ENCODE peak calls at places on chromosomes 5 and 9, in six cellular contexts. One of them, this sample, is unnamed.

GRCh38 chr5:125065736-125066135 is 319.3 kb upstream of the ZNF608 start:
- DNase-seq in MM.1S: no peak
- DNase-seq in mesenchymal stem cell: no peak
- DNase-seq in IMR-90: no peak
- DNase-seq in A549: no peak
- DNase-seq in neuronal stem cell: no peak
- DNase-seq in this sample: no peak

GRCh38 chr5:119070578-119070827 is 384 bp upstream of the DMXL1 start:
- DNase-seq in MM.1S: no peak
- DNase-seq in mesenchymal stem cell: no peak
- DNase-seq in IMR-90: no peak
- DNase-seq in A549: no peak
- DNase-seq in neuronal stem cell: no peak
- DNase-seq in this sample: no peak

GRCh38 chr9:28598396-28598795 is 1025.1 kb upstream of the C9orf72 start:
- DNase-seq in MM.1S: no peak
- DNase-seq in mesenchymal stem cell: no peak
- DNase-seq in IMR-90: no peak
- DNase-seq in A549: no peak
- DNase-seq in neuronal stem cell: no peak
- DNase-seq in this sample: no peak

GRCh38 chr9:128684065-128684324 is 5.0 kb upstream of the SET start:
- DNase-seq in MM.1S: no peak
- DNase-seq in mesenchymal stem cell: no peak
- DNase-seq in IMR-90: no peak
- DNase-seq in A549: no peak
- DNase-seq in neuronal stem cell: peak; percentile 29
- DNase-seq in this sample: no peak

GRCh38 chr5:104763163-104763562 is 1200.6 kb upstream of the NUDT12 start:
- DNase-seq in MM.1S: no peak
- DNase-seq in mesenchymal stem cell: no peak
- DNase-seq in IMR-90: no peak
- DNase-seq in A549: no peak
- DNase-seq in neuronal stem cell: no peak
- DNase-seq in this sample: no peak

GRCh38 chr5:67805666-67806348 is 409.7 kb upstream of the PIK3R1 start:
- DNase-seq in MM.1S: no peak
- DNase-seq in mesenchymal stem cell: no peak
- DNase-seq in IMR-90: no peak
- DNase-seq in A549: no peak
- DNase-seq in neuronal stem cell: peak; percentile 18
- DNase-seq in this sample: no peak

GRCh38 chr9:118896356-118897000 is 472.8 kb downstream of the BRINP1 start:
- DNase-seq in MM.1S: no peak
- DNase-seq in mesenchymal stem cell: no peak
- DNase-seq in IMR-90: no peak
- DNase-seq in A549: no peak
- DNase-seq in neuronal stem cell: no peak
- DNase-seq in this sample: no peak

GRCh38 chr5:131171276-131171815 is 602 bp downstream of the LYRM7 start:
- DNase-seq in MM.1S: peak; percentile 44
- DNase-seq in mesenchymal stem cell: no peak
- DNase-seq in IMR-90: no peak
- DNase-seq in A549: no peak
- DNase-seq in neuronal stem cell: no peak
- DNase-seq in this sample: peak; percentile 80

GRCh38 chr5:73290242-73290641 is 117.2 kb downstream of the TMEM174 start:
- DNase-seq in MM.1S: no peak
- DNase-seq in mesenchymal stem cell: no peak
- DNase-seq in IMR-90: no peak
- DNase-seq in A549: no peak
- DNase-seq in neuronal stem cell: no peak
- DNase-seq in this sample: no peak

GRCh38 chr9:135973276-135974219 is 12.4 kb upstream of the UBAC1 start:
- DNase-seq in MM.1S: no peak
- DNase-seq in mesenchymal stem cell: no peak
- DNase-seq in IMR-90: no peak
- DNase-seq in A549: no peak
- DNase-seq in neuronal stem cell: no peak
- DNase-seq in this sample: no peak

GRCh38 chr5:32760091-32760509 is 49.0 kb downstream of the NPR3 start:
- DNase-seq in MM.1S: peak; percentile 65
- DNase-seq in mesenchymal stem cell: peak; percentile 92
- DNase-seq in IMR-90: peak; percentile 98
- DNase-seq in A549: peak; percentile 92
- DNase-seq in neuronal stem cell: no peak
- DNase-seq in this sample: no peak

GRCh38 chr9:134170525-134171315 is 6.4 kb upstream of the RNU6ATAC start:
- DNase-seq in MM.1S: no peak
- DNase-seq in mesenchymal stem cell: no peak
- DNase-seq in IMR-90: no peak
- DNase-seq in A549: no peak
- DNase-seq in neuronal stem cell: no peak
- DNase-seq in this sample: no peak

GRCh38 chr5:65480306-65480865 is 1.3 kb downstream of the ADAMTS6 start:
- DNase-seq in MM.1S: peak; percentile 41
- DNase-seq in mesenchymal stem cell: peak; percentile 84
- DNase-seq in IMR-90: peak; percentile 93
- DNase-seq in A549: peak; percentile 30
- DNase-seq in neuronal stem cell: no peak
- DNase-seq in this sample: peak; percentile 37

GRCh38 chr9:84867171-84867570 is 197.6 kb downstream of the NTRK2 start:
- DNase-seq in MM.1S: no peak
- DNase-seq in mesenchymal stem cell: no peak
- DNase-seq in IMR-90: no peak
- DNase-seq in A549: no peak
- DNase-seq in neuronal stem cell: no peak
- DNase-seq in this sample: no peak

GRCh38 chr5:175471628-175472027 is 6.7 kb upstream of the SFXN1 start:
- DNase-seq in MM.1S: peak; percentile 30
- DNase-seq in mesenchymal stem cell: no peak
- DNase-seq in IMR-90: no peak
- DNase-seq in A549: no peak
- DNase-seq in neuronal stem cell: no peak
- DNase-seq in this sample: no peak

GRCh38 chr9:27150758-27151431 is 41.9 kb downstream of the TEK start:
- DNase-seq in MM.1S: no peak
- DNase-seq in mesenchymal stem cell: peak; percentile 65
- DNase-seq in IMR-90: peak; percentile 77
- DNase-seq in A549: no peak
- DNase-seq in neuronal stem cell: no peak
- DNase-seq in this sample: no peak

GRCh38 chr5:174547814-174548213 is 176.6 kb upstream of the MSX2 start:
- DNase-seq in MM.1S: no peak
- DNase-seq in mesenchymal stem cell: no peak
- DNase-seq in IMR-90: no peak
- DNase-seq in A549: no peak
- DNase-seq in neuronal stem cell: no peak
- DNase-seq in this sample: no peak

GRCh38 chr9:132236662-132237311 is 74.9 kb downstream of the NTNG2 start:
- DNase-seq in MM.1S: no peak
- DNase-seq in mesenchymal stem cell: no peak
- DNase-seq in IMR-90: no peak
- DNase-seq in A549: no peak
- DNase-seq in neuronal stem cell: no peak
- DNase-seq in this sample: no peak

GRCh38 chr9:69715825-69716224 is 43.7 kb upstream of the APBA1 start:
- DNase-seq in MM.1S: no peak
- DNase-seq in mesenchymal stem cell: no peak
- DNase-seq in IMR-90: no peak
- DNase-seq in A549: no peak
- DNase-seq in neuronal stem cell: no peak
- DNase-seq in this sample: no peak

GRCh38 chr5:157912621-157913325 is 53.8 kb upstream of the CLINT1 start:
- DNase-seq in MM.1S: peak; percentile 77
- DNase-seq in mesenchymal stem cell: no peak
- DNase-seq in IMR-90: no peak
- DNase-seq in A549: no peak
- DNase-seq in neuronal stem cell: no peak
- DNase-seq in this sample: no peak

GRCh38 chr9:96599298-96599697 is 20.3 kb downstream of the CDC14B start:
- DNase-seq in MM.1S: no peak
- DNase-seq in mesenchymal stem cell: no peak
- DNase-seq in IMR-90: peak; percentile 70
- DNase-seq in A549: no peak
- DNase-seq in neuronal stem cell: no peak
- DNase-seq in this sample: no peak

GRCh38 chr5:32989815-32990214 is 278.7 kb downstream of the NPR3 start:
- DNase-seq in MM.1S: no peak
- DNase-seq in mesenchymal stem cell: no peak
- DNase-seq in IMR-90: no peak
- DNase-seq in A549: no peak
- DNase-seq in neuronal stem cell: no peak
- DNase-seq in this sample: no peak

GRCh38 chr9:74497750-74498615 is 848 bp downstream of the RORB start:
- DNase-seq in MM.1S: peak; percentile 37
- DNase-seq in mesenchymal stem cell: peak; percentile 13
- DNase-seq in IMR-90: no peak
- DNase-seq in A549: peak; percentile 37
- DNase-seq in neuronal stem cell: peak; percentile 46
- DNase-seq in this sample: no peak

GRCh38 chr9:137240321-137240840 is 706 bp upstream of the TUBB4B start:
- DNase-seq in MM.1S: peak; percentile 70
- DNase-seq in mesenchymal stem cell: peak; percentile 82
- DNase-seq in IMR-90: peak; percentile 61
- DNase-seq in A549: peak; percentile 80
- DNase-seq in neuronal stem cell: no peak
- DNase-seq in this sample: peak; percentile 88

GRCh38 chr5:21649969-21650368 is 1203.2 kb downstream of the CDH12 start:
- DNase-seq in MM.1S: no peak
- DNase-seq in mesenchymal stem cell: no peak
- DNase-seq in IMR-90: no peak
- DNase-seq in A549: peak; percentile 23
- DNase-seq in neuronal stem cell: no peak
- DNase-seq in this sample: no peak

GRCh38 chr5:119078870-119079269 is 8.0 kb downstream of the DMXL1 start:
- DNase-seq in MM.1S: no peak
- DNase-seq in mesenchymal stem cell: peak; percentile 33
- DNase-seq in IMR-90: peak; percentile 38
- DNase-seq in A549: no peak
- DNase-seq in neuronal stem cell: no peak
- DNase-seq in this sample: no peak

GRCh38 chr9:95626885-95627558 is 110.3 kb upstream of the PTCH1 start:
- DNase-seq in MM.1S: no peak
- DNase-seq in mesenchymal stem cell: peak; percentile 21
- DNase-seq in IMR-90: no peak
- DNase-seq in A549: no peak
- DNase-seq in neuronal stem cell: no peak
- DNase-seq in this sample: no peak

GRCh38 chr5:2155556-2155955 is 272.8 kb upstream of the IRX4 start:
- DNase-seq in MM.1S: no peak
- DNase-seq in mesenchymal stem cell: no peak
- DNase-seq in IMR-90: no peak
- DNase-seq in A549: no peak
- DNase-seq in neuronal stem cell: no peak
- DNase-seq in this sample: no peak

GRCh38 chr9:129235931-129236331 is 57.9 kb upstream of the IER5L start:
- DNase-seq in MM.1S: peak; percentile 96
- DNase-seq in mesenchymal stem cell: no peak
- DNase-seq in IMR-90: no peak
- DNase-seq in A549: no peak
- DNase-seq in neuronal stem cell: no peak
- DNase-seq in this sample: peak; percentile 63

GRCh38 chr5:134995850-134996402 is 28.2 kb downstream of the CATSPER3 start:
- DNase-seq in MM.1S: no peak
- DNase-seq in mesenchymal stem cell: no peak
- DNase-seq in IMR-90: no peak
- DNase-seq in A549: no peak
- DNase-seq in neuronal stem cell: no peak
- DNase-seq in this sample: no peak
- H3K4me1 ChIP-seq in MM.1S: no peaks in the 10 kb centered on the region
- H3K4me1 ChIP-seq in mesenchymal stem cell: no peaks in the 10 kb centered on the region
- H3K4me1 ChIP-seq in IMR-90: no peaks in the 10 kb centered on the region
- H3K4me1 ChIP-seq in A549: no peaks in the 10 kb centered on the region
- H3K4me1 ChIP-seq in neuronal stem cell: no peaks in the 10 kb centered on the region
- H3K4me1 ChIP-seq in this sample: peaks cover 20% of the 10 kb centered on the region

DNA sequence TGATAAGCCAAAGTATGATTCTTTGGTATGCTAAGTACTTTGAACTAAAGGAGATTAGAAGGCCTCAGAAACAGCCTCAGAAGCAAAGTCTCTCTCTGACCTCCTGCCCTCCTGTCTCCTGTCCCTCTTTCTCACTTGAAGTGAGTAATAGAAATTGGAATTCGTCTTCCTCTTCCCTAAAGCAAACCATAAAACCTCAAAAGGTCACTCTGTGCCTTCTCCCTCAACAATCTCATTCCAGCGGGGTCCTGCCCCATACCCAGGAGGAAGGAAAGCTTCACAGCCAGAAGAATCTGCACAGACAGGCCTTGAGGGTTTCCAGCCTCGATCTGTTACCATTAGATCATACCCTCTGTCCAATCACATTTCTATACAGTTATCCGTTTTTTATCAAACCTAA is 87.8 kb downstream of the HAPLN1 start:
- DNase-seq in MM.1S: no peak
- DNase-seq in mesenchymal stem cell: peak; percentile 88
- DNase-seq in IMR-90: peak; percentile 84
- DNase-seq in A549: peak; percentile 7
- DNase-seq in neuronal stem cell: no peak
- DNase-seq in this sample: no peak
- H3K4me2 ChIP-seq in MM.1S: no peak overlapping the region
- H3K4me2 ChIP-seq in mesenchymal stem cell: no peak overlapping the region
- H3K4me2 ChIP-seq in IMR-90: no peak overlapping the region
- H3K4me2 ChIP-seq in A549: peak overlapping the region; percentile 32
- H3K4me2 ChIP-seq in neuronal stem cell: no peak overlapping the region
- H3K4me2 ChIP-seq in this sample: no peak overlapping the region

GRCh38 chr9:20563917-20564316 is 58.4 kb downstream of the MLLT3 start:
- DNase-seq in MM.1S: no peak
- DNase-seq in mesenchymal stem cell: no peak
- DNase-seq in IMR-90: no peak
- DNase-seq in A549: no peak
- DNase-seq in neuronal stem cell: no peak
- DNase-seq in this sample: peak; percentile 43

GRCh38 chr9:20568406-20568805 is 53.9 kb downstream of the MLLT3 start:
- DNase-seq in MM.1S: no peak
- DNase-seq in mesenchymal stem cell: no peak
- DNase-seq in IMR-90: no peak
- DNase-seq in A549: no peak
- DNase-seq in neuronal stem cell: no peak
- DNase-seq in this sample: no peak

GRCh38 chr9:20564650-20565049 is 57.6 kb downstream of the MLLT3 start:
- DNase-seq in MM.1S: no peak
- DNase-seq in mesenchymal stem cell: no peak
- DNase-seq in IMR-90: no peak
- DNase-seq in A549: no peak
- DNase-seq in neuronal stem cell: no peak
- DNase-seq in this sample: peak; percentile 57

GRCh38 chr9:20569525-20569924 is 52.8 kb downstream of the MLLT3 start:
- DNase-seq in MM.1S: no peak
- DNase-seq in mesenchymal stem cell: peak; percentile 21
- DNase-seq in IMR-90: no peak
- DNase-seq in A549: peak; percentile 62
- DNase-seq in neuronal stem cell: no peak
- DNase-seq in this sample: no peak

GRCh38 chr9:20566401-20566800 is 55.9 kb downstream of the MLLT3 start:
- DNase-seq in MM.1S: no peak
- DNase-seq in mesenchymal stem cell: no peak
- DNase-seq in IMR-90: no peak
- DNase-seq in A549: no peak
- DNase-seq in neuronal stem cell: no peak
- DNase-seq in this sample: no peak
- H3K4me1 ChIP-seq in MM.1S: peaks cover 12% of the 10 kb centered on the region
- H3K4me1 ChIP-seq in mesenchymal stem cell: no peaks in the 10 kb centered on the region
- H3K4me1 ChIP-seq in IMR-90: peaks cover 9% of the 10 kb centered on the region
- H3K4me1 ChIP-seq in A549: peaks cover 83% of the 10 kb centered on the region
- H3K4me1 ChIP-seq in neuronal stem cell: peaks cover 11% of the 10 kb centered on the region
- H3K4me1 ChIP-seq in this sample: peaks cover 29% of the 10 kb centered on the region

GRCh38 chr9:78286946-78287388 is 10.0 kb upstream of the PSAT1 start:
- DNase-seq in MM.1S: no peak
- DNase-seq in mesenchymal stem cell: no peak
- DNase-seq in IMR-90: no peak
- DNase-seq in A549: no peak
- DNase-seq in neuronal stem cell: no peak
- DNase-seq in this sample: no peak
- H3K4me2 ChIP-seq in MM.1S: no peak overlapping the region
- H3K4me2 ChIP-seq in mesenchymal stem cell: no peak overlapping the region
- H3K4me2 ChIP-seq in IMR-90: no peak overlapping the region
- H3K4me2 ChIP-seq in A549: no peak overlapping the region
- H3K4me2 ChIP-seq in neuronal stem cell: no peak overlapping the region
- H3K4me2 ChIP-seq in this sample: no peak overlapping the region